ENCODE peak calls at places on chromosomes 11 and 22, in five cellular contexts. J is CD8-positive, alpha-beta T cell; W is cardiac muscle cell; Y is epithelial cell of esophagus; A is Caco-2. H is an unnamed sample.

GRCh38 chr22:30186535-30186934 is 60.0 kb downstream of the LIF start:
- DNase-seq in J (no peak), W (no peak), Y (no peak), A (no peak), H (no peak)

GRCh38 chr11:72229336-72229924 is 4.9 kb downstream of the INPPL1 start:
- DNase-seq in J (no peak), W (no peak), Y (no peak), A (no peak), H (no peak)

GRCh38 chr22:25062378-25063095 is 110.0 kb downstream of the KIAA1671 start:
- DNase-seq in J (peak), W (no peak), Y (no peak), A (no peak), H (no peak)

GRCh38 chr22:37566903-37567798 is 6.9 kb downstream of the CDC42EP1 start:
- DNase-seq in J (peak), W (peak), Y (peak), A (peak), H (peak)

GRCh38 chr11:1401656-1402221 is 12.0 kb downstream of the BRSK2 start:
- DNase-seq in J (no peak), W (peak), Y (peak), A (peak), H (no peak)

GRCh38 chr11:128705124-128705920 is 11.4 kb downstream of the FLI1 start:
- DNase-seq in J (no peak), W (no peak), Y (no peak), A (no peak), H (no peak)

GRCh38 chr22:48960981-48961655 is 866.6 kb downstream of the BRD1 start:
- DNase-seq in J (no peak), W (no peak), Y (no peak), A (no peak), H (no peak)

GRCh38 chr11:108958446-108959123 is 293.7 kb downstream of the DDX10 start:
- DNase-seq in J (no peak), W (no peak), Y (peak), A (no peak), H (no peak)

GRCh38 chr11:60924110-60924905 is at the start of gene TMEM132A:
- DNase-seq in J (no peak), W (peak), Y (peak), A (peak), H (peak)

GRCh38 chr22:50247748-50248147 is 2.9 kb upstream of the TUBGCP6 start:
- DNase-seq in J (no peak), W (no peak), Y (peak), A (no peak), H (peak)

GRCh38 chr11:63915961-63916836 is 765 bp downstream of the RCOR2 start:
- DNase-seq in J (no peak), W (peak), Y (no peak), A (peak), H (no peak)

GRCh38 chr11:96393753-96394348 is 4.0 kb downstream of the JRKL start:
- DNase-seq in J (no peak), W (peak), Y (peak), A (peak), H (peak)

GRCh38 chr11:68120212-68121066 is 749 bp downstream of the CHKA start:
- DNase-seq in J (no peak), W (peak), Y (no peak), A (peak), H (peak)

GRCh38 chr22:28029201-28029948 is 110.3 kb upstream of the PITPNB start:
- DNase-seq in J (no peak), W (no peak), Y (no peak), A (no peak), H (no peak)

GRCh38 chr11:103326070-103326794 is 217.0 kb downstream of the DYNC2H1 start:
- DNase-seq in J (no peak), W (peak), Y (peak), A (peak), H (no peak)

GRCh38 chr11:69409812-69410645 is 71.4 kb upstream of the LINC01488 start:
- DNase-seq in J (no peak), W (no peak), Y (no peak), A (no peak), H (no peak)

GRCh38 chr22:28299760-28300159 is 379.9 kb downstream of the TTC28 start:
- DNase-seq in J (no peak), W (peak), Y (no peak), A (no peak), H (no peak)

GRCh38 chr22:50148991-50149721 is 21.4 kb upstream of the PANX2 start:
- DNase-seq in J (peak), W (peak), Y (peak), A (peak), H (peak)

GRCh38 chr22:30575011-30575671 is 676 bp upstream of the GAL3ST1 start:
- DNase-seq in J (no peak), W (no peak), Y (no peak), A (peak), H (no peak)

GRCh38 chr11:26948881-26949280 is 45.0 kb upstream of the FIBIN start:
- DNase-seq in J (no peak), W (no peak), Y (peak), A (no peak), H (no peak)

GRCh38 chr22:43346521-43346929 is 3.4 kb upstream of the SCUBE1 start:
- DNase-seq in J (peak), W (peak), Y (peak), A (peak), H (peak)

GRCh38 chr11:70662691-70663098 is 264.4 kb downstream of the CTTN start:
- DNase-seq in J (no peak), W (no peak), Y (no peak), A (no peak), H (no peak)

GRCh38 chr11:26806209-26806608 is 84.3 kb upstream of the SLC5A12 start:
- DNase-seq in J (no peak), W (no peak), Y (peak), A (no peak), H (no peak)

GRCh38 chr22:50471197-50471847 is 3.5 kb downstream of the SBF1 start:
- DNase-seq in J (no peak), W (no peak), Y (no peak), A (no peak), H (no peak)

GRCh38 chr22:21937041-21937820 is 15.4 kb downstream of the PPM1F start:
- DNase-seq in J (no peak), W (no peak), Y (peak), A (no peak), H (no peak)

GRCh38 chr11:100687630-100688395 is 725 bp downstream of the ARHGAP42 start:
- DNase-seq in J (no peak), W (peak), Y (peak), A (peak), H (peak)

GRCh38 chr11:369336-370018 is at the start of gene B4GALNT4:
- DNase-seq in J (no peak), W (peak), Y (peak), A (peak), H (no peak)

GRCh38 chr11:32087602-32088001 is 3.3 kb upstream of the RCN1 start:
- DNase-seq in J (no peak), W (no peak), Y (no peak), A (no peak), H (no peak)

GRCh38 chr11:9002920-9003572 is 755 bp downstream of the NRIP3 start:
- DNase-seq in J (no peak), W (no peak), Y (no peak), A (no peak), H (no peak)

GRCh38 chr11:128021304-128022006 is 565.9 kb downstream of the ETS1 start:
- DNase-seq in J (no peak), W (peak), Y (no peak), A (peak), H (no peak)

GRCh38 chr11:12207384-12208150 is 97.2 kb downstream of the MICAL2 start:
- DNase-seq in J (no peak), W (no peak), Y (no peak), A (peak), H (no peak)

GRCh38 chr22:17845340-17845739 is 71.1 kb upstream of the BID start:
- DNase-seq in J (no peak), W (no peak), Y (peak), A (no peak), H (no peak)

GRCh38 chr22:31347251-31348008 is 1.3 kb upstream of the PATZ1 start:
- DNase-seq in J (peak), W (peak), Y (peak), A (peak), H (peak)

GRCh38 chr11:9760180-9760550 is 96.3 kb downstream of the SWAP70 start:
- DNase-seq in J (no peak), W (no peak), Y (peak), A (no peak), H (no peak)

GRCh38 chr11:62542111-62542745 is 4.4 kb downstream of the AHNAK start:
- DNase-seq in J (no peak), W (no peak), Y (no peak), A (no peak), H (no peak)

GRCh38 chr22:39543095-39543494 is 10.5 kb upstream of the RPS19BP1 start:
- DNase-seq in J (no peak), W (peak), Y (peak), A (peak), H (no peak)

GRCh38 chr11:69123593-69124545 is 31.9 kb upstream of the SMIM38 start:
- DNase-seq in J (no peak), W (no peak), Y (no peak), A (no peak), H (peak)

GRCh38 chr22:36026741-36027140 is 1.9 kb downstream of the RBFOX2 start:
- DNase-seq in J (no peak), W (peak), Y (no peak), A (no peak), H (no peak)

DNA sequence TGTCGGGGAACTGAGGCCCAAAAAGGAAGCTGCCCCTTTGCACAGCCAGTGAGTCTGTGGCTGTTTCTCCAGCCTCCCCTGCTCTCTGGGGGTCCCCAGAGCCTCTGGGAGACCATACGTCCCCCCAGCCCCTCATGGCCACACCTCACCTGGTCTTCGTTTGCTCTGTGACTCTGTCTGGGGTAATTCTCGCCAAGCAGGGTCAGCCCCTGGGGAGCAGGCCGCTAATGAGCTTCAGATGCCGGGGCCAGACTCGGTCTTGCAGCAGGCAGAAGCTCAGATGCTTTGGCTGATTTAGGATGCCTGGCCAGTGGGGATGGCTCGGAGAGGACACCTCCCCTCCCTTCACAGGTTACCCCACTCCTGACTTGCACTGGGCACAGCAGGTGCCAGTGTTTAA is 24.1 kb upstream of the WNT11 start:
- DNase-seq in J (no peak), W (no peak), Y (no peak), A (no peak), H (no peak)
- H3K4me3 ChIP-seq in J (no peak), W (no peak), Y (no peak), A (no peak), H (no peak)

GRCh38 chr11:28026634-28027290 is 81.2 kb downstream of the KIF18A start:
- DNase-seq in J (no peak), W (no peak), Y (no peak), A (no peak), H (peak)
- TF ChIP-seq CTCF in J (no peak), W (no peak), Y (no peak), A (no peak), H (no peak)

DNA sequence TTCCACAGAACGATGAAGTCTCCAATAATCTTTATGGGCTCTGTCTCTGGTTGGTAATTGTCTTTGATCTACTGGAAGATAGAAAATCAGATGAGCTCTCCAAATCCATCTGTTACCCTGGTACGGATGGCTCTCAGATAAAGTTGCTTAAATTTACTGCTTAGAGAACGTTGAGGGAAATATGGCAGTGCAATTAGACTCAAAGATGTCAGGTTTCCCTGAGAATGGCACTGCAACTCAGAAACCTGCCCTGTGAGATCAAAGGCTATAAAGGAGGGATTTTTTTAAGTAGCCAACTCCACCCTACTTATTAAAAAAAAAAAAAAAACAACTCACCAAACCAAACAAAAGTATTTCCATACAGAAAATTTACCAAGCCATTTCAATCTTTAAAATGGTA is 779 bp upstream of the BIRC3 start:
- DNase-seq in J (no peak), W (no peak), Y (no peak), A (no peak), H (no peak)
- H3K4me3 ChIP-seq in J (peak), W (no peak), Y (no peak), A (no peak), H (peak)

GRCh38 chr11:111936045-111936400 is 1.1 kb upstream of the DIXDC1 start:
- DNase-seq in J (no peak), W (no peak), Y (no peak), A (no peak), H (no peak)

GRCh38 chr11:111937461-111937769 is 272 bp downstream of the DIXDC1 start:
- DNase-seq in J (no peak), W (no peak), Y (no peak), A (no peak), H (no peak)

GRCh38 chr11:111933872-111934271 is 3.3 kb upstream of the DIXDC1 start:
- DNase-seq in J (no peak), W (no peak), Y (no peak), A (no peak), H (no peak)

GRCh38 chr11:111934301-111934700 is 2.8 kb upstream of the DIXDC1 start:
- DNase-seq in J (no peak), W (no peak), Y (no peak), A (no peak), H (no peak)

DNA sequence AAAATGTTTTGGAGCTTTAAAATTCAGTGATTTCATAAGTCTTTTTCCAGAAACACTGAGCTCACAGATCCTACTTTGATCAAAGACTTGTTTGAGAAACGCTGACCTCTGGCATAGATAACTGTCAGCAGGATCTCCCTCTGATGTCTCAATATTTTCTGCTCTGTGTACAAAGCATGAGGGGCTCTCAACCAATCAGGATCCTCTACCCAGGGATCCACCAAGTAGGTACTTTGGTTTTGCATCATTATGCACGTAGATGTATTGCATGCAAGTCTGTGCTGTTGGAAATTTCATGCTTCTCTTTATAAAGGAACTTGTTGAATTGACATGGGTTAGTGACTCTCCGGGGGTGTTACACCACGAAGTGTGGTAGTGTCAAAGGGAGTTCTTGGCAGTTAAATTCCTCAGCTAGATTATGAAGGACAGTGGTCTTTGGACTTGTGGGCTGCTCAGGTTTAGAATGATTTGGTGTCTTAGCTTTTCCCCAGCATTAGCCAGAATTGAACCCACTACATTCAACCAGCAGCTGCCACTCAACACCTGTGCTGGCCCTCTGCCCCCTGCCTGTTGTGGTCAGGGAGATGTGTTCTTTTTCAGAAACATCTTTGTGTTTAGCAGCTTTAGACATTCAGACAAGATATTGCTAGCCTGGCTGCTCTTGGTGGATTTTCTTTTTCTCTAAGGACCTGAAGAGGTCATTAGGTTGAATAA is 1.7 kb upstream of the DIXDC1 start:
- DNase-seq in J (no peak), W (no peak), Y (no peak), A (peak), H (no peak)
- TF ChIP-seq CTCF in J (no peak), W (no peak), Y (no peak), A (no peak), H (no peak)

GRCh38 chr11:47765086-47765485 is 2.1 kb downstream of the FNBP4 start:
- DNase-seq in J (no peak), W (no peak), Y (no peak), A (no peak), H (no peak)
- H3K4me3 ChIP-seq in J (no peak), W (peak), Y (peak), A (no peak), H (peak)

GRCh38 chr11:5611627-5612026 is 13.2 kb upstream of the TRIM34 start:
- DNase-seq in J (no peak), W (no peak), Y (no peak), A (no peak), H (no peak)
- TF ChIP-seq CTCF in J (no peak), W (no peak), Y (no peak), A (no peak), H (peak)

DNA sequence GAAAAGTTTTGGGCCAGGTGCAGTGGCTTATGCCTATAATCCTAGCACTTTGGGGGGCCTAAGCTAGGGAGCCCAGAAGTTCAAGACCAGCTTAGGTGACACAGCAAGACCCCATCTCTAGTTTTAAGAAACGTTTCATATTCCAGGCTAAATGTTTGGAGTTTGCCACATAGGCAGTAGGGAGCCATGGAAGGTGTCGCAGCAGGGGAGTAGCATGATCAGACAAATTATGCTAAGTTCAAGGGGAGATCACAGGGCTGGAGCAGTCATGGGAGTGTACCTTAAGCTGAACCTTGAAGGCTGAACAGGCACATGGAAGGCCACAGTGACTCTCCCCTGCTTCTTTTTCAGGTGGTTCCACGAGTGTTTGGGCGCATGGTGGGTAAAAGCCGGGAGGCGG is 5.9 kb upstream of the NHERF4 start:
- DNase-seq in J (no peak), W (no peak), Y (no peak), A (no peak), H (no peak)
- H3K4me3 ChIP-seq in J (no peak), W (no peak), Y (no peak), A (no peak), H (no peak)

GRCh38 chr11:13463779-13464290 is 813 bp upstream of the BTBD10 start:
- DNase-seq in J (no peak), W (no peak), Y (peak), A (no peak), H (no peak)

GRCh38 chr11:13462928-13463778 is at the start of gene BTBD10:
- DNase-seq in J (peak), W (peak), Y (peak), A (peak), H (peak)

GRCh38 chr11:13465909-13466371 is 2.9 kb upstream of the BTBD10 start:
- DNase-seq in J (no peak), W (peak), Y (peak), A (peak), H (no peak)

GRCh38 chr11:13461291-13461690 is 1.7 kb downstream of the BTBD10 start:
- DNase-seq in J (no peak), W (no peak), Y (no peak), A (no peak), H (no peak)

GRCh38 chr11:13462311-13462927 is 603 bp downstream of the BTBD10 start:
- DNase-seq in J (peak), W (peak), Y (peak), A (peak), H (no peak)
- TF ChIP-seq CTCF in J (no peak), W (no peak), Y (no peak), A (no peak), H (no peak)